ENCODE peak calls at places on chromosome 9, in seven cellular contexts. One of them, this sample, is unnamed.

GRCh38 chr9:79300153-79300552 is 271.6 kb upstream of the TLE4 start:
- DNase-seq in mesendoderm: no peak
- DNase-seq in lung: no peak
- DNase-seq in adrenal gland: no peak
- DNase-seq in sigmoid colon: no peak
- DNase-seq in CD8-positive, alpha-beta T cell: no peak
- DNase-seq in cardiac muscle cell: no peak
- DNase-seq in this sample: no peak

GRCh38 chr9:123434619-123435240 is 78.7 kb downstream of the CRB2 start:
- DNase-seq in mesendoderm: peak
- DNase-seq in lung: no peak
- DNase-seq in adrenal gland: no peak
- DNase-seq in sigmoid colon: peak
- DNase-seq in CD8-positive, alpha-beta T cell: no peak
- DNase-seq in cardiac muscle cell: peak
- DNase-seq in this sample: no peak

GRCh38 chr9:77906991-77907390 is 124.6 kb downstream of the GNAQ start:
- DNase-seq in mesendoderm: no peak
- DNase-seq in lung: no peak
- DNase-seq in adrenal gland: no peak
- DNase-seq in sigmoid colon: no peak
- DNase-seq in CD8-positive, alpha-beta T cell: no peak
- DNase-seq in cardiac muscle cell: no peak
- DNase-seq in this sample: no peak

GRCh38 chr9:33813712-33814641 is 3.0 kb upstream of the UBE2R2 start:
- DNase-seq in mesendoderm: peak
- DNase-seq in lung: no peak
- DNase-seq in adrenal gland: no peak
- DNase-seq in sigmoid colon: no peak
- DNase-seq in CD8-positive, alpha-beta T cell: peak
- DNase-seq in cardiac muscle cell: peak
- DNase-seq in this sample: peak

GRCh38 chr9:93134018-93134739 is at the start of gene NINJ1:
- DNase-seq in mesendoderm: peak
- DNase-seq in lung: peak
- DNase-seq in adrenal gland: peak
- DNase-seq in sigmoid colon: peak
- DNase-seq in CD8-positive, alpha-beta T cell: peak
- DNase-seq in cardiac muscle cell: peak
- DNase-seq in this sample: peak

GRCh38 chr9:94011134-94011533 is 56.0 kb upstream of the BARX1 start:
- DNase-seq in mesendoderm: no peak
- DNase-seq in lung: no peak
- DNase-seq in adrenal gland: peak
- DNase-seq in sigmoid colon: no peak
- DNase-seq in CD8-positive, alpha-beta T cell: peak
- DNase-seq in cardiac muscle cell: no peak
- DNase-seq in this sample: no peak

GRCh38 chr9:4639420-4639819 is 22.7 kb upstream of the PLPP6 start:
- DNase-seq in mesendoderm: no peak
- DNase-seq in lung: no peak
- DNase-seq in adrenal gland: no peak
- DNase-seq in sigmoid colon: no peak
- DNase-seq in CD8-positive, alpha-beta T cell: no peak
- DNase-seq in cardiac muscle cell: no peak
- DNase-seq in this sample: no peak

GRCh38 chr9:37784291-37784639 is 599 bp downstream of the EXOSC3 start:
- DNase-seq in mesendoderm: no peak
- DNase-seq in lung: no peak
- DNase-seq in adrenal gland: no peak
- DNase-seq in sigmoid colon: no peak
- DNase-seq in CD8-positive, alpha-beta T cell: no peak
- DNase-seq in cardiac muscle cell: no peak
- DNase-seq in this sample: no peak

GRCh38 chr9:110620726-110621125 is 41.2 kb upstream of the SVEP1 start:
- DNase-seq in mesendoderm: no peak
- DNase-seq in lung: no peak
- DNase-seq in adrenal gland: no peak
- DNase-seq in sigmoid colon: no peak
- DNase-seq in CD8-positive, alpha-beta T cell: no peak
- DNase-seq in cardiac muscle cell: no peak
- DNase-seq in this sample: no peak

GRCh38 chr9:91132576-91133073 is 229.1 kb downstream of the AUH start:
- DNase-seq in mesendoderm: no peak
- DNase-seq in lung: no peak
- DNase-seq in adrenal gland: no peak
- DNase-seq in sigmoid colon: no peak
- DNase-seq in CD8-positive, alpha-beta T cell: no peak
- DNase-seq in cardiac muscle cell: no peak
- DNase-seq in this sample: no peak

GRCh38 chr9:90189306-90189705 is 453.3 kb downstream of the DIRAS2 start:
- DNase-seq in mesendoderm: no peak
- DNase-seq in lung: no peak
- DNase-seq in adrenal gland: no peak
- DNase-seq in sigmoid colon: no peak
- DNase-seq in CD8-positive, alpha-beta T cell: no peak
- DNase-seq in cardiac muscle cell: no peak
- DNase-seq in this sample: no peak

GRCh38 chr9:123928471-123929176 is 1.3 kb downstream of the DENND1A start:
- DNase-seq in mesendoderm: no peak
- DNase-seq in lung: no peak
- DNase-seq in adrenal gland: no peak
- DNase-seq in sigmoid colon: no peak
- DNase-seq in CD8-positive, alpha-beta T cell: no peak
- DNase-seq in cardiac muscle cell: no peak
- DNase-seq in this sample: no peak

GRCh38 chr9:98590115-98590514 is 118.6 kb downstream of the GABBR2 start:
- DNase-seq in mesendoderm: no peak
- DNase-seq in lung: no peak
- DNase-seq in adrenal gland: no peak
- DNase-seq in sigmoid colon: no peak
- DNase-seq in CD8-positive, alpha-beta T cell: no peak
- DNase-seq in cardiac muscle cell: no peak
- DNase-seq in this sample: no peak

GRCh38 chr9:70165006-70165602 is 93.7 kb upstream of the SMC5 start:
- DNase-seq in mesendoderm: no peak
- DNase-seq in lung: no peak
- DNase-seq in adrenal gland: no peak
- DNase-seq in sigmoid colon: no peak
- DNase-seq in CD8-positive, alpha-beta T cell: no peak
- DNase-seq in cardiac muscle cell: no peak
- DNase-seq in this sample: no peak

GRCh38 chr9:71646131-71646530 is 122.2 kb downstream of the CEMIP2 start:
- DNase-seq in mesendoderm: no peak
- DNase-seq in lung: no peak
- DNase-seq in adrenal gland: no peak
- DNase-seq in sigmoid colon: no peak
- DNase-seq in CD8-positive, alpha-beta T cell: no peak
- DNase-seq in cardiac muscle cell: no peak
- DNase-seq in this sample: peak

GRCh38 chr9:530681-531080 is 310.8 kb upstream of the DMRT1 start:
- DNase-seq in mesendoderm: no peak
- DNase-seq in lung: no peak
- DNase-seq in adrenal gland: peak
- DNase-seq in sigmoid colon: no peak
- DNase-seq in CD8-positive, alpha-beta T cell: no peak
- DNase-seq in cardiac muscle cell: no peak
- DNase-seq in this sample: no peak

GRCh38 chr9:132627120-132627519 is 42.7 kb downstream of the DDX31 start:
- DNase-seq in mesendoderm: no peak
- DNase-seq in lung: no peak
- DNase-seq in adrenal gland: no peak
- DNase-seq in sigmoid colon: no peak
- DNase-seq in CD8-positive, alpha-beta T cell: no peak
- DNase-seq in cardiac muscle cell: no peak
- DNase-seq in this sample: no peak

GRCh38 chr9:128245293-128246151 is 30.3 kb downstream of the GOLGA2 start:
- DNase-seq in mesendoderm: peak
- DNase-seq in lung: no peak
- DNase-seq in adrenal gland: no peak
- DNase-seq in sigmoid colon: peak
- DNase-seq in CD8-positive, alpha-beta T cell: no peak
- DNase-seq in cardiac muscle cell: no peak
- DNase-seq in this sample: peak

GRCh38 chr9:131709741-131710499 is 30.0 kb downstream of the RAPGEF1 start:
- DNase-seq in mesendoderm: no peak
- DNase-seq in lung: no peak
- DNase-seq in adrenal gland: no peak
- DNase-seq in sigmoid colon: no peak
- DNase-seq in CD8-positive, alpha-beta T cell: no peak
- DNase-seq in cardiac muscle cell: no peak
- DNase-seq in this sample: no peak

GRCh38 chr9:31719262-31719661 is 665.2 kb upstream of the ACO1 start:
- DNase-seq in mesendoderm: no peak
- DNase-seq in lung: no peak
- DNase-seq in adrenal gland: no peak
- DNase-seq in sigmoid colon: no peak
- DNase-seq in CD8-positive, alpha-beta T cell: no peak
- DNase-seq in cardiac muscle cell: no peak
- DNase-seq in this sample: no peak

GRCh38 chr9:77598510-77598909 is 49.6 kb downstream of the GNA14 start:
- DNase-seq in mesendoderm: no peak
- DNase-seq in lung: peak
- DNase-seq in adrenal gland: peak
- DNase-seq in sigmoid colon: no peak
- DNase-seq in CD8-positive, alpha-beta T cell: no peak
- DNase-seq in cardiac muscle cell: peak
- DNase-seq in this sample: no peak

GRCh38 chr9:6782378-6782777 is 24.6 kb downstream of the KDM4C start:
- DNase-seq in mesendoderm: no peak
- DNase-seq in lung: no peak
- DNase-seq in adrenal gland: no peak
- DNase-seq in sigmoid colon: peak
- DNase-seq in CD8-positive, alpha-beta T cell: no peak
- DNase-seq in cardiac muscle cell: no peak
- DNase-seq in this sample: no peak

GRCh38 chr9:120368799-120369198 is 211.2 kb downstream of the CDK5RAP2 start:
- DNase-seq in mesendoderm: no peak
- DNase-seq in lung: no peak
- DNase-seq in adrenal gland: no peak
- DNase-seq in sigmoid colon: no peak
- DNase-seq in CD8-positive, alpha-beta T cell: no peak
- DNase-seq in cardiac muscle cell: no peak
- DNase-seq in this sample: no peak

GRCh38 chr9:127563579-127563978 is 48.5 kb upstream of the STXBP1 start:
- DNase-seq in mesendoderm: no peak
- DNase-seq in lung: no peak
- DNase-seq in adrenal gland: no peak
- DNase-seq in sigmoid colon: no peak
- DNase-seq in CD8-positive, alpha-beta T cell: no peak
- DNase-seq in cardiac muscle cell: no peak
- DNase-seq in this sample: no peak

GRCh38 chr9:69303331-69303730 is 21.7 kb upstream of the ENTREP1 start:
- DNase-seq in mesendoderm: no peak
- DNase-seq in lung: no peak
- DNase-seq in adrenal gland: no peak
- DNase-seq in sigmoid colon: no peak
- DNase-seq in CD8-positive, alpha-beta T cell: no peak
- DNase-seq in cardiac muscle cell: no peak
- DNase-seq in this sample: no peak

DNA sequence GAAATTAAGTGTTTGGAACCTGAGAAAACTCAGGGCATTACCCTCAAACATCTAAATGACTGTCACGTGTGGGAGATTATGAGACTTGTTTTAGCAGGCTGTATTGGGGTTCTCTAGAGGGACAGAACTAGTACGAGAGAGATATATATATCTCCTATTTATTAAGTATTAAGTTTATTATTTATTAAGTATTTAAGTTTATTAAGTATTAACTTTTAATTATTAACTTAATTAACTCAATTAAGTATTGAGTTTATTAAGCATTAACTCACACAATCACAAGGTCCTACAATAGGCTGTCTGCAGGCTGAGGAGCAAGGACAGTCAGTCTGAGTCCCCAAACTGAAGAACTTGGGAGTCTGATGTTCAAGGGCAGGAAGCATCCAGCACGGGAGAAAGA is 113.8 kb downstream of the MELK start:
- DNase-seq in mesendoderm: no peak
- DNase-seq in lung: no peak
- DNase-seq in adrenal gland: no peak
- DNase-seq in sigmoid colon: no peak
- DNase-seq in CD8-positive, alpha-beta T cell: no peak
- DNase-seq in cardiac muscle cell: no peak
- DNase-seq in this sample: no peak
- H3K27ac ChIP-seq in mesendoderm: no peak
- H3K27ac ChIP-seq in lung: no peak
- H3K27ac ChIP-seq in adrenal gland: no peak
- H3K27ac ChIP-seq in sigmoid colon: no peak
- H3K27ac ChIP-seq in CD8-positive, alpha-beta T cell: no peak
- H3K27ac ChIP-seq in cardiac muscle cell: no peak
- H3K27ac ChIP-seq in this sample: no peak

GRCh38 chr9:121739971-121740370 is 88.5 kb downstream of the DAB2IP start:
- DNase-seq in mesendoderm: no peak
- DNase-seq in lung: no peak
- DNase-seq in adrenal gland: no peak
- DNase-seq in sigmoid colon: no peak
- DNase-seq in CD8-positive, alpha-beta T cell: no peak
- DNase-seq in cardiac muscle cell: no peak
- DNase-seq in this sample: no peak
- H3K27ac ChIP-seq in mesendoderm: no peak
- H3K27ac ChIP-seq in lung: peak
- H3K27ac ChIP-seq in adrenal gland: no peak
- H3K27ac ChIP-seq in sigmoid colon: peak
- H3K27ac ChIP-seq in CD8-positive, alpha-beta T cell: no peak
- H3K27ac ChIP-seq in cardiac muscle cell: peak
- H3K27ac ChIP-seq in this sample: no peak

DNA sequence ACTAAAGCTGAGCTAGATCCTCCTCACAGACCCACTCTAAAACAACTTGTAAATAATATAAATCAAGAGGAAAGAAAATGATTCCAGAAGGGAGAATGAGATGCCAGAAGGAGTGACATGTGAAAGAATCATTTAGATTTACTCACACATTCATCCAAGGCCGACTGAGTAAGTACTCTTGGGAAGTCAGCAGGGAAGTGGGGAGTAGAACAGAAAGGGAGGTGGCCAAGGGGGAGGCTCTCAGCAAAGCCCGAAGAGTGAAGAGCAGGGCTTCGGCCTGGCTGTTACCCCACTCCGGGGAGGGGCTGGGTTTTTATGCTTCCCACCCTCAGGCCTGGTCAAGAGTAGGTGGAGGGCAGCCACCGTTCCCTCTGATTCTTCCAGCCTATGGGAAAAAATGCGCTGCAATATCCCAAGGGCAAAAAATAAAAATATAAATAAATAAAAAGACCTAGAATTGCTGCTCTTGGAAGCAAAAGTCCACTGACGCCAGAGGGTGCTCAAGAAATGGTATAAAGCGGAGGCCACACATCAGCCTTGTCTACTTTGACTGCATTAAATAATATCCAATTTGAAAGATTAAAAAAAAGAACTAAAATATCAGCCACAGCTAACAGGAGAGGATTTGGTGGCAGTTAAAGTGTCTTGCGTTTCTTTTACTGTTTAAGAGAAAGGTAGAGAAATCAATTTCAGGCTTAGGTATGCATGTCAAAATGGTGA is 110.2 kb upstream of the COL5A1 start:
- DNase-seq in mesendoderm: no peak
- DNase-seq in lung: no peak
- DNase-seq in adrenal gland: no peak
- DNase-seq in sigmoid colon: no peak
- DNase-seq in CD8-positive, alpha-beta T cell: no peak
- DNase-seq in cardiac muscle cell: no peak
- DNase-seq in this sample: no peak
- H3K27ac ChIP-seq in mesendoderm: no peak
- H3K27ac ChIP-seq in lung: no peak
- H3K27ac ChIP-seq in adrenal gland: no peak
- H3K27ac ChIP-seq in sigmoid colon: no peak
- H3K27ac ChIP-seq in CD8-positive, alpha-beta T cell: no peak
- H3K27ac ChIP-seq in cardiac muscle cell: no peak
- H3K27ac ChIP-seq in this sample: no peak

GRCh38 chr9:87656485-87656884 is 69.4 kb upstream of the CTSL start:
- DNase-seq in mesendoderm: no peak
- DNase-seq in lung: no peak
- DNase-seq in adrenal gland: no peak
- DNase-seq in sigmoid colon: no peak
- DNase-seq in CD8-positive, alpha-beta T cell: no peak
- DNase-seq in cardiac muscle cell: no peak
- DNase-seq in this sample: peak
- H3K27ac ChIP-seq in mesendoderm: no peak
- H3K27ac ChIP-seq in lung: peak
- H3K27ac ChIP-seq in adrenal gland: no peak
- H3K27ac ChIP-seq in sigmoid colon: peak
- H3K27ac ChIP-seq in CD8-positive, alpha-beta T cell: no peak
- H3K27ac ChIP-seq in cardiac muscle cell: no peak
- H3K27ac ChIP-seq in this sample: no peak

This sample was measured in SJSA1.